ENCODE peak calls at places on chromosomes 5 and 9, in ten cellular contexts. D is esophagus muscularis mucosa, Y is SK-N-MC, C is transverse colon, R is GM12891, I is stomach, P is spleen, W is upper lobe of left lung, M is prostate gland, Q is HL-60. U is an unnamed sample.

GRCh38 chr9:70439991-70440706 is 25.7 kb upstream of the KLF9 start:
- DNase-seq in Q (no peak), I (no peak), C (no peak), R (no peak), D (no peak), W (no peak), M (no peak), Y (no peak), P (no peak), U (no peak)

GRCh38 chr9:111036946-111037743 is 1.1 kb downstream of the LPAR1 start:
- DNase-seq in Q (no peak), R (no peak), D (no peak), I (no peak), W (no peak), Y (no peak), C (no peak), P (no peak), M (no peak), U (peak)

GRCh38 chr5:34563951-34564705 is 92.0 kb upstream of the RAI14 start:
- DNase-seq in R (no peak), C (no peak), W (peak), P (peak), Y (no peak), I (peak), D (no peak), Q (no peak), M (no peak), U (no peak)

GRCh38 chr9:113005777-113006176 is 6.2 kb downstream of the ZNF883 start:
- DNase-seq in I (no peak), C (no peak), Y (no peak), M (no peak), W (no peak), D (no peak), R (no peak), Q (no peak), P (no peak), U (peak)

GRCh38 chr5:123091258-123091987 is 2.4 kb downstream of the PRDM6 start:
- DNase-seq in I (no peak), P (no peak), D (no peak), Q (no peak), R (no peak), C (no peak), Y (no peak), M (no peak), W (no peak), U (no peak)

GRCh38 chr5:135517631-135518030 is 18.1 kb downstream of the NEUROG1 start:
- DNase-seq in P (no peak), M (no peak), R (no peak), Q (no peak), Y (no peak), W (no peak), D (no peak), C (no peak), I (no peak), U (no peak)

GRCh38 chr5:74975582-74975981 is 76.8 kb downstream of the GCNT4 start:
- DNase-seq in C (no peak), I (no peak), R (no peak), D (no peak), Q (no peak), P (no peak), Y (no peak), W (no peak), M (no peak), U (no peak)

GRCh38 chr9:129703121-129703520 is 37.7 kb downstream of the PRRX2 start:
- DNase-seq in P (no peak), C (no peak), Q (no peak), D (no peak), Y (no peak), I (no peak), M (no peak), W (no peak), R (no peak), U (no peak)

GRCh38 chr5:32612134-32612888 is 27.0 kb downstream of the SUB1 start:
- DNase-seq in R (no peak), P (no peak), C (peak), Q (no peak), W (no peak), Y (no peak), M (no peak), D (no peak), I (no peak), U (no peak)

GRCh38 chr5:94375801-94376200 is 242.6 kb downstream of the KIAA0825 start:
- DNase-seq in Y (no peak), D (no peak), I (no peak), R (no peak), W (no peak), M (no peak), C (no peak), Q (no peak), P (no peak), U (no peak)

GRCh38 chr9:18393340-18394130 is 80.4 kb upstream of the ADAMTSL1 start:
- DNase-seq in Y (no peak), P (no peak), I (peak), M (peak), Q (no peak), C (peak), D (no peak), R (no peak), W (no peak), U (no peak)

GRCh38 chr9:109010676-109011655 is 2.3 kb downstream of the CTNNAL1 start:
- DNase-seq in R (no peak), Y (no peak), D (no peak), P (no peak), C (peak), I (no peak), M (no peak), W (no peak), Q (peak), U (no peak)

GRCh38 chr5:134477462-134478245 is 47.8 kb upstream of the JADE2 start:
- DNase-seq in W (no peak), D (no peak), I (no peak), R (no peak), Q (no peak), Y (no peak), P (peak), M (no peak), C (peak), U (no peak)

GRCh38 chr5:175247146-175247545 is 196.8 kb downstream of the DRD1 start:
- DNase-seq in W (no peak), Y (no peak), I (no peak), Q (no peak), M (no peak), C (no peak), D (no peak), R (no peak), P (no peak), U (no peak)

GRCh38 chr5:95669540-95669939 is 13.3 kb downstream of the SPATA9 start:
- DNase-seq in M (peak), P (no peak), Q (no peak), R (no peak), D (peak), W (no peak), C (peak), Y (no peak), I (peak), U (no peak)

GRCh38 chr5:107966216-107966615 is 295.5 kb upstream of the EFNA5 start:
- DNase-seq in M (no peak), Y (no peak), C (no peak), R (no peak), W (no peak), Q (no peak), I (no peak), D (no peak), P (no peak), U (no peak)

GRCh38 chr5:37086466-37087178 is 162.6 kb downstream of the CPLANE1 start:
- DNase-seq in C (peak), W (no peak), P (no peak), Q (no peak), M (peak), I (no peak), R (no peak), Y (no peak), D (no peak), U (peak)

GRCh38 chr5:430214-430925 is 12.6 kb upstream of the EXOC3 start:
- DNase-seq in M (no peak), I (peak), Y (no peak), D (no peak), R (no peak), W (peak), C (no peak), Q (no peak), P (peak), U (no peak)

GRCh38 chr9:72586388-72587160 is 65.2 kb downstream of the TMC1 start:
- DNase-seq in Q (peak), D (no peak), R (no peak), I (no peak), M (no peak), P (no peak), W (no peak), C (peak), Y (no peak), U (no peak)

GRCh38 chr9:72753261-72753893 is 199.5 kb downstream of the ALDH1A1 start:
- DNase-seq in I (no peak), R (no peak), C (no peak), Y (no peak), P (no peak), W (no peak), D (no peak), M (no peak), Q (no peak), U (no peak)

GRCh38 chr5:147446528-147446927 is 63.3 kb downstream of the DPYSL3 start:
- DNase-seq in C (no peak), M (no peak), I (no peak), Q (no peak), D (no peak), P (no peak), W (no peak), R (no peak), Y (no peak), U (no peak)

GRCh38 chr5:160311491-160312138 is 749 bp downstream of the CCNJL start:
- DNase-seq in P (peak), Y (no peak), C (no peak), I (no peak), Q (no peak), W (peak), D (no peak), R (no peak), M (no peak), U (peak)

GRCh38 chr5:17426104-17426739 is 71.8 kb upstream of the TAF11L2 start:
- DNase-seq in Q (no peak), M (no peak), W (no peak), R (peak), D (no peak), C (no peak), I (no peak), Y (no peak), P (no peak), U (no peak)

GRCh38 chr5:148636353-148636752 is 18.0 kb downstream of the HTR4 start:
- DNase-seq in M (no peak), Y (no peak), R (no peak), W (no peak), Q (no peak), D (no peak), I (no peak), C (no peak), P (no peak), U (no peak)

GRCh38 chr9:98107926-98108325 is 11.1 kb downstream of the TRIM14 start:
- DNase-seq in R (no peak), Q (no peak), D (no peak), W (no peak), I (no peak), C (no peak), Y (no peak), M (no peak), P (no peak), U (no peak)

GRCh38 chr5:125440905-125441304 is 694.5 kb upstream of the ZNF608 start:
- DNase-seq in D (no peak), Y (no peak), Q (no peak), M (no peak), P (no peak), R (no peak), W (no peak), I (no peak), C (no peak), U (no peak)

GRCh38 chr9:70136632-70137031 is 93.0 kb downstream of the MAMDC2 start:
- DNase-seq in M (no peak), C (no peak), Y (no peak), D (no peak), W (no peak), R (no peak), I (no peak), P (no peak), Q (no peak), U (no peak)

GRCh38 chr9:137464291-137464999 is 5.3 kb upstream of the NSMF start:
- DNase-seq in M (no peak), C (no peak), Y (no peak), W (peak), P (peak), R (no peak), I (no peak), Q (no peak), D (no peak), U (no peak)

GRCh38 chr5:156528673-156529072 is 201.7 kb downstream of the SGCD start:
- DNase-seq in P (no peak), Y (no peak), Q (no peak), C (no peak), I (no peak), M (no peak), W (no peak), R (no peak), D (no peak), U (no peak)

GRCh38 chr5:180873628-180874520 is 12.8 kb upstream of the ZFP62 start:
- DNase-seq in W (no peak), P (no peak), I (no peak), D (peak), M (no peak), C (peak), Q (peak), R (no peak), Y (no peak), U (no peak)

GRCh38 chr9:130372057-130372456 is 72.7 kb upstream of the ASS1 start:
- DNase-seq in D (no peak), P (no peak), W (no peak), I (no peak), R (no peak), M (no peak), C (no peak), Y (no peak), Q (no peak), U (no peak)

GRCh38 chr5:105762728-105763127 is 1908.0 kb downstream of the EFNA5 start:
- DNase-seq in Q (no peak), C (no peak), W (no peak), P (no peak), R (no peak), I (no peak), M (no peak), Y (no peak), D (no peak), U (no peak)

GRCh38 chr5:88045931-88046461 is 222.6 kb downstream of the TMEM161B start:
- DNase-seq in D (no peak), P (no peak), I (no peak), W (no peak), C (no peak), R (no peak), Q (no peak), M (no peak), Y (no peak), U (no peak)

GRCh38 chr9:104301770-104302169 is 202.3 kb upstream of the OR13F1 start:
- DNase-seq in C (no peak), D (no peak), M (no peak), R (no peak), P (no peak), Q (no peak), Y (no peak), I (no peak), W (no peak), U (no peak)

GRCh38 chr9:18478517-18479361 is 4.8 kb downstream of the ADAMTSL1 start:
- DNase-seq in P (no peak), Y (no peak), D (no peak), M (no peak), Q (no peak), W (no peak), C (no peak), R (no peak), I (no peak), U (no peak)

GRCh38 chr9:12884736-12885395 is 110.0 kb downstream of the LURAP1L start:
- DNase-seq in I (no peak), P (no peak), Q (no peak), W (no peak), M (no peak), D (no peak), R (no peak), Y (no peak), C (no peak), U (peak)

DNA sequence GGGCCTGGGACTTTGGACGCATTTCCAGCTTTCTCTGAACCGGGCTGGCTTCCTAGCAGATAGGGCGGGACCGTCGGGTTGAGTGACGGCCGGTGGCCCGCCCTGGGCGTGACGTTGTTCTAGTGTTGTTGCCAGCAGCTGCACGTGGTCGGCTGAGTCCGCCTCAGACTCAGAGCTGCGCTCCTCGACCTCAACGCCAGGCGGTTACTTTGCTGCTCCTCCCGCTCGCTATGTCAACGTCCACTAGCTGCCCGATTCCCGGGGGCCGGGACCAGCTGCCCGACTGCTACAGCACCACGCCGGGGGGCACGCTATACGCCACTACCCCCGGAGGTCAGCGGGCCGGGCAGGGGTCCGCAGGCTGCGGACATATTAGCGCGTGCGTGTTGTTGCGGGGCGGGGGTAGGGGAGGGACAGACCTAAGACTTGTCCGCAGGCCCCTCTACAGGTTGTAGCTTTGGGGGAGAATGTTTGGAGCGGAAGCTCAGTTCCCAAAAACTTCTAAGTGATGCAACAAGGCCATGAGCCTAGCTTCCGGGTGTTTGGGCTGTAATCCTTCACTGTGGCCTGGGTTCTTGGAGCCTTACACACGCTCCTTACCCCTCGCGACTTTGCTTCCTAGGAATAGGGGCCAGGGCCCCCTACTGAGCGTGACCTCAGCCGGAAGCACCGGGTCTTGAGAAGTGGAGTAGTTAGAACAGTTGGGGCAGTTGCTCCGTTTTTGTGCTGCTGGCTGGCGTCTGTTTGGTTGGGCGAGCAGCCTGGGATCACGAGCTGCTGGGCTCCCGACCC is at the start of gene EIF4EBP3:
- DNase-seq in P (peak), C (peak), D (peak), W (peak), M (peak), I (peak), Q (peak), R (peak), Y (no peak), U (peak)
- TF ChIP-seq POLR2AphosphoS5 in P (peak), C (peak), D (peak), W (peak), M (peak), I (peak), Q (peak), R (peak), Y (peak), U (peak)

DNA sequence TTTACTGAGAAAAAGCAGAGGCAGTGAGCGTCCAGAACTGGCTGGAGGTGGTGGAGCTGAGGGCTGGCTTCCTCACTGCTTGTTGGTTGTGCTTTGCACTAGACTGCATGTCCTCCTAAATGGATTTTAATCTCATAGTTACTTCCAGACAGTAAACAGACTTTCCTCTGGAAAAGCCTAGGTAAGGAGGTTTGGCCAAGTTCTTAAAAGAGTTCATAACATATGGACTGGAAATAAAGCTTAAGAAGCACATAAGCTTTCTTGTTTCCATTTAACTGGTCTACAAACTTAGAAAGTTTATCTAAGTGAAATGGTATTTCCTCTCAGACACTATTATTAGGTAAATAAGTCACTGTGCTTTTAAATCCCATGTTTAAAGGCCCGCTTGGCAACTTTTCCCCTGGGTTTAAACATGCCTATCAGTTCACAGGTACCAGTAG is 2.0 kb downstream of the ASPN start:
- DNase-seq in D (no peak), R (no peak), M (peak), P (no peak), Y (no peak), W (no peak), C (no peak), Q (no peak), I (no peak), U (no peak)
- TF ChIP-seq POLR2AphosphoS5 in D (no peak), R (no peak), M (peak), P (no peak), Y (no peak), W (no peak), C (no peak), Q (no peak), I (no peak), U (no peak)

DNA sequence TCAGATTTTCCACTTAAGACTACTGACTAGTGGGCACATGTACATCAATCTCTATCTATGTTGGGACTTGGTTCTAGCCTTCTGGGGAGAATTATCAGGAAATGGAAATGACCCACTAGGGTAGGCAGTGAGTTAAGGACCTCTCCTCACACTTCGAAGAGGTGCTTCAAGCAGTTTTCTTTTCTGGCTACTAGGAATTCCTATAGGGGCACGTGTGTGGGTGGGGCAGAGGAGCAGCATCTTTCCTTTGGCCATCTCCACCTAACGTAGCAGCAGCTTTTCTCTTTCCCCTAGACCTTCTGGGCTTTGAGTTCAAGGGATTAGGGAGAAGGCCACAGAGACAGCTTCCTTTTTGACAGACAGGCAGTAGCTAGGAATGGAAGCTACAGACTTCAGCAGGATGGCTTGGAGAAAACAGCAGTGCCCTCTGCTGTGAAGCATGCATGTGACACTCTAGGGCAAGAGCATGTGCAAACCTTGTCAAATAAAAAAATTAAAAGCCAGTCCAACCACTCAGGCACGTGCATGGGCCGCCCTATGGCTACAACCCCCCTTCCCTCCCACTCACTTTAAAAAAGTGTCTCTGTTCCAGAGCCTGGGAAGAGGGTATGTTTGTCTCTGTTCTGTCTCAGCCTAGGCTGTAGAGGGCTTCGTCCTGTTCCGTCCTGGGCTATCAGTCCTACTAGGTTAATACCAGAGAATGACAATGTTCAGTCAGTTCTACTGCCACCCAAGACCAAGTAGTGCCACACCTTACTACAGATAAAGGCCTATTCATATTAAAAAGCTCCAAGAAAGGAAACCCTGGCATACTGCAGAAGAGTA is 8.7 kb upstream of the GFRA3 start:
- DNase-seq in Y (no peak), W (no peak), D (no peak), M (peak), P (no peak), C (peak), I (peak), Q (peak), R (no peak), U (peak)
- TF ChIP-seq POLR2AphosphoS5 in Y (no peak), W (no peak), D (no peak), M (peak), P (no peak), C (no peak), I (no peak), Q (no peak), R (no peak), U (no peak)

GRCh38 chr9:78296208-78296892 is 575 bp upstream of the PSAT1 start:
- DNase-seq in W (no peak), D (no peak), Y (no peak), M (peak), R (no peak), P (peak), C (peak), Q (peak), I (peak), U (peak)
- TF ChIP-seq POLR2AphosphoS5 in W (no peak), D (peak), Y (no peak), M (peak), R (no peak), P (no peak), C (no peak), Q (peak), I (no peak), U (no peak)

GRCh38 chr5:116492776-116493175 is 81.8 kb downstream of the SEMA6A start:
- DNase-seq in W (no peak), R (no peak), C (no peak), D (peak), P (no peak), Q (no peak), Y (no peak), I (no peak), M (no peak), U (no peak)
- TF ChIP-seq POLR2AphosphoS5 in W (no peak), R (no peak), C (no peak), D (no peak), P (no peak), Q (no peak), Y (no peak), I (no peak), M (no peak), U (peak)